ENCODE peak calls at places on chromosome 5, in ten cellular contexts. E is HuH-7; W is stimulated activated CD4-positive, alpha-beta T cell treated with anti-CD3 and anti-CD28 coated beads, Interleukin-12 subunit alpha, Interleukin-12 subunit beta, amount 100 ng/mL, for 4 hours; P is non-pigmented ciliary epithelial cell; H is GM23248; D is D341Med; Q is MV-4-11; O is stimulated activated CD8-positive, alpha-beta memory T cell treated with anti-CD3 and anti-CD28 coated beads, Interleukin-4, amount 100 ng/mL, for 1 hour; X is mucosa of gallbladder; C is AG09309. F is an unnamed sample.

GRCh38 chr5:88944751-88945507 is 61.9 kb upstream of the MEF2C start:
- DNase-seq in P (no peak), X (no peak), Q (peak), O (no peak), W (no peak), C (no peak), E (no peak), H (peak), D (no peak), F (peak)

GRCh38 chr5:148374693-148375360 is 8.9 kb upstream of the FBXO38 start:
- DNase-seq in X (peak), Q (peak), D (peak), C (peak), H (peak), W (no peak), P (no peak), E (peak), O (no peak), F (peak)

GRCh38 chr5:59020611-59021285 is 437.9 kb downstream of the RAB3C start:
- DNase-seq in Q (no peak), P (no peak), C (no peak), X (peak), D (no peak), W (peak), E (no peak), H (no peak), O (no peak), F (no peak)

GRCh38 chr5:83095973-83096539 is 18.7 kb downstream of the XRCC4 start:
- DNase-seq in O (no peak), E (no peak), H (peak), Q (peak), C (no peak), W (no peak), X (no peak), D (no peak), P (no peak), F (peak)

GRCh38 chr5:112012112-112012511 is 255.1 kb upstream of the NREP start:
- DNase-seq in E (no peak), X (peak), D (no peak), C (no peak), O (no peak), Q (no peak), P (no peak), H (peak), W (no peak), F (peak)

GRCh38 chr5:59133801-59134261 is 551.0 kb downstream of the RAB3C start:
- DNase-seq in H (peak), D (no peak), E (peak), W (no peak), O (no peak), P (no peak), Q (no peak), X (no peak), C (peak), F (peak)

GRCh38 chr5:126354857-126355731 is 68.1 kb upstream of the GRAMD2B start:
- DNase-seq in P (no peak), H (no peak), W (no peak), C (no peak), Q (peak), X (no peak), D (no peak), E (no peak), O (no peak), F (no peak)

GRCh38 chr5:175347027-175347426 is 97.0 kb downstream of the DRD1 start:
- DNase-seq in D (no peak), P (peak), Q (no peak), X (no peak), O (no peak), W (no peak), H (peak), C (peak), E (no peak), F (peak)

GRCh38 chr5:50440651-50441478 is at the start of gene EMB:
- DNase-seq in X (peak), D (peak), O (peak), W (peak), Q (peak), P (no peak), E (peak), C (no peak), H (peak), F (peak)

GRCh38 chr5:151671979-151672378 is 14.7 kb downstream of the SPARC start:
- DNase-seq in D (no peak), Q (no peak), X (peak), C (no peak), H (peak), W (no peak), O (no peak), E (no peak), P (no peak), F (peak)

GRCh38 chr5:157961828-157962390 is 103.0 kb upstream of the CLINT1 start:
- DNase-seq in D (no peak), Q (no peak), O (no peak), C (no peak), X (no peak), H (peak), E (no peak), P (no peak), W (no peak), F (no peak)

GRCh38 chr5:55564716-55565115 is 30.0 kb upstream of the PLPP1 start:
- DNase-seq in W (no peak), Q (no peak), P (no peak), O (no peak), H (no peak), E (no peak), C (no peak), X (no peak), D (no peak), F (no peak)

GRCh38 chr5:157563373-157564148 is 12.0 kb downstream of the ADAM19 start:
- DNase-seq in Q (no peak), C (peak), E (no peak), D (no peak), O (no peak), H (peak), P (no peak), X (no peak), W (no peak), F (peak)

GRCh38 chr5:135623186-135623715 is 44.5 kb upstream of the CXCL14 start:
- DNase-seq in P (no peak), H (no peak), D (no peak), O (no peak), E (no peak), X (no peak), C (no peak), W (no peak), Q (no peak), F (no peak)

GRCh38 chr5:462051-462481 is 19.1 kb downstream of the EXOC3 start:
- DNase-seq in X (no peak), O (no peak), P (no peak), C (no peak), H (no peak), W (no peak), D (no peak), E (no peak), Q (no peak), F (no peak)

GRCh38 chr5:126780165-126780827 is 3.4 kb downstream of the LMNB1 start:
- DNase-seq in O (peak), P (peak), D (peak), X (peak), C (peak), Q (peak), W (no peak), H (peak), E (peak), F (peak)

GRCh38 chr5:138282918-138283742 is 8.7 kb upstream of the GFRA3 start:
- DNase-seq in X (peak), C (peak), D (peak), O (no peak), Q (peak), H (peak), E (peak), P (peak), W (no peak), F (peak)

GRCh38 chr5:12772276-12772675 is 868.0 kb upstream of the CTNND2 start:
- DNase-seq in D (no peak), C (no peak), H (no peak), E (no peak), Q (no peak), P (no peak), X (no peak), W (no peak), O (no peak), F (no peak)

GRCh38 chr5:58228896-58229295 is 231.0 kb downstream of the PLK2 start:
- DNase-seq in C (no peak), W (no peak), H (no peak), E (no peak), P (no peak), Q (no peak), D (no peak), X (no peak), O (no peak), F (no peak)

GRCh38 chr5:36726317-36726716 is 119.9 kb downstream of the SLC1A3 start:
- DNase-seq in H (no peak), Q (no peak), P (no peak), W (no peak), O (no peak), C (no peak), D (no peak), X (no peak), E (no peak), F (no peak)

GRCh38 chr5:2492476-2492875 is 259.0 kb downstream of the IRX2 start:
- DNase-seq in O (no peak), H (no peak), W (no peak), C (no peak), Q (no peak), X (no peak), P (no peak), E (no peak), D (no peak), F (no peak)

GRCh38 chr5:76456258-76456657 is 53.2 kb downstream of the IQGAP2 start:
- DNase-seq in E (no peak), Q (peak), O (no peak), C (no peak), D (no peak), W (no peak), P (no peak), H (no peak), X (no peak), F (no peak)

GRCh38 chr5:143106175-143106574 is 297.3 kb downstream of the NR3C1 start:
- DNase-seq in X (peak), C (peak), Q (peak), E (peak), P (no peak), O (no peak), W (no peak), D (peak), H (peak), F (peak)

GRCh38 chr5:172321593-172321992 is 38.0 kb upstream of the UBTD2 start:
- DNase-seq in H (no peak), C (no peak), D (no peak), P (no peak), O (no peak), E (no peak), X (no peak), Q (no peak), W (no peak), F (no peak)

GRCh38 chr5:132389453-132390286 is 20.2 kb downstream of the SLC22A5 start:
- DNase-seq in E (no peak), Q (peak), H (peak), P (peak), C (peak), D (no peak), O (no peak), W (no peak), X (no peak), F (peak)

GRCh38 chr5:124665625-124666024 is 80.8 kb downstream of the ZNF608 start:
- DNase-seq in Q (no peak), C (no peak), W (no peak), O (no peak), X (no peak), P (no peak), H (peak), E (no peak), D (no peak), F (no peak)

GRCh38 chr5:11385251-11385900 is 518.9 kb downstream of the CTNND2 start:
- DNase-seq in C (no peak), P (no peak), Q (no peak), E (no peak), X (no peak), D (no peak), H (peak), O (no peak), W (no peak), F (no peak)

GRCh38 chr5:645421-645820 is 33.3 kb downstream of the CEP72 start:
- DNase-seq in C (no peak), W (no peak), Q (no peak), E (no peak), H (no peak), X (peak), D (no peak), P (no peak), O (no peak), F (no peak)

F was measured in fibroblast of the aortic adventitia.